ENCODE peak calls at places on chromosomes 2 and 18, in nine cellular contexts. One of them, this sample, is unnamed.

GRCh38 chr2:88656690-88657089 is 29.4 kb upstream of the EIF2AK3 start:
- DNase-seq in tibial nerve: no peak
- DNase-seq in GM23248: peak; percentile 82
- DNase-seq in heart left ventricle: no peak
- DNase-seq in fibroblast of mammary gland: peak; percentile 68
- DNase-seq in PC-3: peak; percentile 44
- DNase-seq in GM12878: no peak
- DNase-seq in upper lobe of right lung: no peak
- DNase-seq in left lung: no peak
- DNase-seq in this sample: no peak

GRCh38 chr2:209977386-209978239 is 24.8 kb upstream of the RPE start:
- DNase-seq in heart left ventricle: no peak
- DNase-seq in tibial nerve: no peak
- DNase-seq in fibroblast of mammary gland: peak; percentile 41
- DNase-seq in PC-3: peak; percentile 68
- DNase-seq in upper lobe of right lung: no peak
- DNase-seq in GM23248: peak; percentile 58
- DNase-seq in GM12878: peak; percentile 21
- DNase-seq in left lung: no peak
- DNase-seq in this sample: peak; percentile 1

GRCh38 chr2:119753041-119753929 is 6.4 kb upstream of the PTPN4 start:
- DNase-seq in PC-3: peak; percentile 68
- DNase-seq in heart left ventricle: no peak
- DNase-seq in upper lobe of right lung: no peak
- DNase-seq in left lung: no peak
- DNase-seq in GM23248: peak; percentile 54
- DNase-seq in tibial nerve: no peak
- DNase-seq in fibroblast of mammary gland: peak; percentile 73
- DNase-seq in GM12878: no peak
- DNase-seq in this sample: no peak

GRCh38 chr2:36449943-36450392 is 94.4 kb downstream of the CRIM1 start:
- DNase-seq in heart left ventricle: no peak
- DNase-seq in tibial nerve: no peak
- DNase-seq in left lung: no peak
- DNase-seq in fibroblast of mammary gland: no peak
- DNase-seq in GM12878: no peak
- DNase-seq in GM23248: no peak
- DNase-seq in upper lobe of right lung: no peak
- DNase-seq in PC-3: no peak
- DNase-seq in this sample: no peak

GRCh38 chr2:19505199-19506136 is 147.0 kb upstream of the OSR1 start:
- DNase-seq in fibroblast of mammary gland: no peak
- DNase-seq in PC-3: peak; percentile 14
- DNase-seq in left lung: no peak
- DNase-seq in upper lobe of right lung: no peak
- DNase-seq in tibial nerve: no peak
- DNase-seq in GM23248: no peak
- DNase-seq in heart left ventricle: no peak
- DNase-seq in GM12878: no peak
- DNase-seq in this sample: no peak

GRCh38 chr2:168246483-168247340 is 683 bp downstream of the STK39 start:
- DNase-seq in upper lobe of right lung: peak; percentile 91
- DNase-seq in fibroblast of mammary gland: peak; percentile 58
- DNase-seq in left lung: peak; percentile 79
- DNase-seq in PC-3: peak; percentile 54
- DNase-seq in GM23248: peak; percentile 88
- DNase-seq in heart left ventricle: peak; percentile 75
- DNase-seq in tibial nerve: peak; percentile 32
- DNase-seq in GM12878: no peak
- DNase-seq in this sample: no peak

GRCh38 chr2:171706152-171706803 is 19.0 kb downstream of the DYNC1I2 start:
- DNase-seq in left lung: no peak
- DNase-seq in tibial nerve: no peak
- DNase-seq in fibroblast of mammary gland: peak; percentile 41
- DNase-seq in GM12878: no peak
- DNase-seq in GM23248: peak; percentile 56
- DNase-seq in upper lobe of right lung: no peak
- DNase-seq in heart left ventricle: no peak
- DNase-seq in PC-3: peak; percentile 56
- DNase-seq in this sample: no peak

GRCh38 chr2:70936165-70936978 is 672 bp downstream of the ATP6V1B1 start:
- DNase-seq in heart left ventricle: no peak
- DNase-seq in PC-3: no peak
- DNase-seq in fibroblast of mammary gland: no peak
- DNase-seq in left lung: no peak
- DNase-seq in upper lobe of right lung: no peak
- DNase-seq in GM23248: no peak
- DNase-seq in tibial nerve: no peak
- DNase-seq in GM12878: no peak
- DNase-seq in this sample: no peak

GRCh38 chr2:217249490-217250451 is 389.9 kb upstream of the TNP1 start:
- DNase-seq in fibroblast of mammary gland: no peak
- DNase-seq in upper lobe of right lung: no peak
- DNase-seq in PC-3: no peak
- DNase-seq in tibial nerve: peak; percentile 59
- DNase-seq in left lung: no peak
- DNase-seq in heart left ventricle: no peak
- DNase-seq in GM23248: no peak
- DNase-seq in GM12878: no peak
- DNase-seq in this sample: no peak

GRCh38 chr18:35998967-35999366 is 26.5 kb downstream of the RMP24 start:
- DNase-seq in upper lobe of right lung: no peak
- DNase-seq in PC-3: no peak
- DNase-seq in GM23248: peak; percentile 39
- DNase-seq in heart left ventricle: no peak
- DNase-seq in left lung: no peak
- DNase-seq in tibial nerve: no peak
- DNase-seq in fibroblast of mammary gland: peak; percentile 25
- DNase-seq in GM12878: no peak
- DNase-seq in this sample: no peak

GRCh38 chr2:708667-709066 is 31.5 kb upstream of the TMEM18 start:
- DNase-seq in GM12878: no peak
- DNase-seq in GM23248: no peak
- DNase-seq in heart left ventricle: no peak
- DNase-seq in upper lobe of right lung: no peak
- DNase-seq in fibroblast of mammary gland: no peak
- DNase-seq in left lung: no peak
- DNase-seq in PC-3: no peak
- DNase-seq in tibial nerve: no peak
- DNase-seq in this sample: no peak

GRCh38 chr2:705971-706511 is 28.8 kb upstream of the TMEM18 start:
- DNase-seq in GM12878: peak; percentile 60
- DNase-seq in upper lobe of right lung: no peak
- DNase-seq in left lung: no peak
- DNase-seq in GM23248: no peak
- DNase-seq in heart left ventricle: no peak
- DNase-seq in PC-3: no peak
- DNase-seq in fibroblast of mammary gland: no peak
- DNase-seq in tibial nerve: no peak
- DNase-seq in this sample: peak; percentile 33

GRCh38 chr2:710867-711266 is 33.7 kb upstream of the TMEM18 start:
- DNase-seq in left lung: no peak
- DNase-seq in GM23248: no peak
- DNase-seq in heart left ventricle: no peak
- DNase-seq in GM12878: no peak
- DNase-seq in tibial nerve: no peak
- DNase-seq in fibroblast of mammary gland: no peak
- DNase-seq in upper lobe of right lung: no peak
- DNase-seq in PC-3: no peak
- DNase-seq in this sample: no peak

GRCh38 chr2:714005-714741 is 37.0 kb upstream of the TMEM18 start:
- DNase-seq in GM23248: peak; percentile 66
- DNase-seq in heart left ventricle: no peak
- DNase-seq in upper lobe of right lung: no peak
- DNase-seq in fibroblast of mammary gland: peak; percentile 51
- DNase-seq in left lung: no peak
- DNase-seq in PC-3: peak; percentile 68
- DNase-seq in GM12878: peak; percentile 86
- DNase-seq in tibial nerve: peak; percentile 59
- DNase-seq in this sample: peak; percentile 55

DNA sequence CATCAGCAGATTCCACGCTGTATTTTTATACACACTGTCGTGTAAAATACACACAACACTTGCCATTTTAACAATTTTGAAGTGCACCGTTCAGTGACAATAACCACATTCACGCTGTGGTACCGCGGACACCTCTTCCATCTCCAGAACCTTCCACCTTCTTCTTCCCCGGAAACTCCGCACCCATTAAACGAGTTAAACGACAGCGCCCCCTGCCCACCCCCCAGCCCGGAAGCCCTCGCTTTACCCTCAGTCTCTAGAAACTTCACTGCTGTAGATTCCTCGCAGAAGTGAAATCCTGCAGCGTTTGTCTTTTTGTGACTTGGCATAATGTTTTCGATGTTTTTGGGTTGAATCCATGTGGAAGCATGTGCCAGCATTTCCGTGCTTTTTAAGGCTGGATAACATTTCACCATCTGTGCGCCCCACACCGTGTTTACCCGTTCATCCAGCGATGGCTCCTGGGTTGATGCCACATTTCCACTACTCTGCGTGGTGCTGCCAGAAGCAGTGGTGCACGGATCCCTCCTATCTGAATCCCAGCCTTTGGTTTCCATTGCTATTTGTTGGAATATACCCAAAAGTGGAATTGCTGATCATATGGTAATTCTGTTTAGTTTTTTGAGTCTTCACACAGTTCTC is 32.1 kb upstream of the TMEM18 start:
- DNase-seq in tibial nerve: no peak
- DNase-seq in PC-3: no peak
- DNase-seq in GM23248: no peak
- DNase-seq in upper lobe of right lung: no peak
- DNase-seq in fibroblast of mammary gland: no peak
- DNase-seq in heart left ventricle: no peak
- DNase-seq in GM12878: no peak
- DNase-seq in left lung: no peak
- DNase-seq in this sample: no peak
- H3K4me3 ChIP-seq in tibial nerve: no peak overlapping the region
- H3K4me3 ChIP-seq in PC-3: no peak overlapping the region
- H3K4me3 ChIP-seq in GM23248: no peak overlapping the region
- H3K4me3 ChIP-seq in upper lobe of right lung: no peak overlapping the region
- H3K4me3 ChIP-seq in fibroblast of mammary gland: no peak overlapping the region
- H3K4me3 ChIP-seq in heart left ventricle: no peak overlapping the region
- H3K4me3 ChIP-seq in GM12878: no peak overlapping the region
- H3K4me3 ChIP-seq in left lung: no peak overlapping the region
- H3K4me3 ChIP-seq in this sample: no peak overlapping the region

GRCh38 chr2:25041928-25042320 is at the start of gene EFR3B:
- DNase-seq in tibial nerve: peak; percentile 92
- DNase-seq in heart left ventricle: peak; percentile 96
- DNase-seq in GM23248: peak; percentile 100
- DNase-seq in PC-3: peak; percentile 93
- DNase-seq in GM12878: peak; percentile 49
- DNase-seq in fibroblast of mammary gland: peak; percentile 80
- DNase-seq in upper lobe of right lung: peak; percentile 98
- DNase-seq in left lung: peak; percentile 96
- DNase-seq in this sample: peak; percentile 65

GRCh38 chr2:25043241-25043867 is 1.5 kb downstream of the EFR3B start:
- DNase-seq in heart left ventricle: no peak
- DNase-seq in left lung: no peak
- DNase-seq in upper lobe of right lung: no peak
- DNase-seq in tibial nerve: no peak
- DNase-seq in fibroblast of mammary gland: peak; percentile 82
- DNase-seq in PC-3: peak; percentile 69
- DNase-seq in GM12878: no peak
- DNase-seq in GM23248: peak; percentile 95
- DNase-seq in this sample: no peak

GRCh38 chr2:25044990-25045389 is 3.1 kb downstream of the EFR3B start:
- DNase-seq in heart left ventricle: no peak
- DNase-seq in GM23248: no peak
- DNase-seq in GM12878: peak; percentile 26
- DNase-seq in tibial nerve: no peak
- DNase-seq in left lung: no peak
- DNase-seq in upper lobe of right lung: no peak
- DNase-seq in fibroblast of mammary gland: no peak
- DNase-seq in PC-3: peak; percentile 55
- DNase-seq in this sample: no peak

GRCh38 chr2:25042321-25043240 is 705 bp downstream of the EFR3B start:
- DNase-seq in left lung: peak; percentile 35
- DNase-seq in PC-3: peak; percentile 17
- DNase-seq in tibial nerve: no peak
- DNase-seq in GM23248: peak; percentile 80
- DNase-seq in upper lobe of right lung: peak; percentile 68
- DNase-seq in GM12878: no peak
- DNase-seq in heart left ventricle: peak; percentile 37
- DNase-seq in fibroblast of mammary gland: peak; percentile 13
- DNase-seq in this sample: no peak

GRCh38 chr2:25044011-25044410 is 2.1 kb downstream of the EFR3B start:
- DNase-seq in heart left ventricle: no peak
- DNase-seq in GM23248: peak; percentile 42
- DNase-seq in GM12878: no peak
- DNase-seq in fibroblast of mammary gland: no peak
- DNase-seq in tibial nerve: no peak
- DNase-seq in left lung: no peak
- DNase-seq in upper lobe of right lung: no peak
- DNase-seq in PC-3: peak; percentile 57
- DNase-seq in this sample: no peak
- H3K4me3 ChIP-seq in heart left ventricle: no peak overlapping the region
- H3K4me3 ChIP-seq in GM23248: no peak overlapping the region
- H3K4me3 ChIP-seq in GM12878: no peak overlapping the region
- H3K4me3 ChIP-seq in fibroblast of mammary gland: no peak overlapping the region
- H3K4me3 ChIP-seq in tibial nerve: no peak overlapping the region
- H3K4me3 ChIP-seq in left lung: no peak overlapping the region
- H3K4me3 ChIP-seq in upper lobe of right lung: no peak overlapping the region
- H3K4me3 ChIP-seq in PC-3: peak overlapping the region; percentile 91
- H3K4me3 ChIP-seq in this sample: no peak overlapping the region

DNA sequence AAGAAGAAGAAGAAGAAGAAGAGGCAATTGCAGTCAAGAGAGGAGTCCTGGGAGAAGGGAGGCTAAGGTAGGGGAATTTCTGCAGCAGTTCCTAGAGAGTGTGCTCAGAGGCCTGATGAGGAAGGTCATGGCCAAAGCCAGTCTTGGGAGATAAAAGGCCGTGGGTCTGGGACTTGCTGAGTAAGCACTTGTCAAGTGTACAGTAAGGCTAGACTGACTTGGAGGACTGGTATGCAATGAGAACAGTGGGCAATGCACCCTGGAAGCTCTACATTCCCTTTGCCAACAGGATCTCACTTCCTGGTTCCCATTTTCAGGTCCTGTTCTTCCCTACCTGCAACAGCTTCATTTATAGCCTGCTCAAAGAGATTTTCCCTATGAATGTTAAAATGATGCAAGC is 28.6 kb upstream of the CYP26B1 start:
- DNase-seq in tibial nerve: no peak
- DNase-seq in heart left ventricle: no peak
- DNase-seq in GM23248: no peak
- DNase-seq in left lung: no peak
- DNase-seq in PC-3: no peak
- DNase-seq in upper lobe of right lung: no peak
- DNase-seq in fibroblast of mammary gland: no peak
- DNase-seq in GM12878: no peak
- DNase-seq in this sample: no peak
- H3K4me3 ChIP-seq in tibial nerve: no peak overlapping the region
- H3K4me3 ChIP-seq in heart left ventricle: no peak overlapping the region
- H3K4me3 ChIP-seq in GM23248: no peak overlapping the region
- H3K4me3 ChIP-seq in left lung: no peak overlapping the region
- H3K4me3 ChIP-seq in PC-3: no peak overlapping the region
- H3K4me3 ChIP-seq in upper lobe of right lung: no peak overlapping the region
- H3K4me3 ChIP-seq in fibroblast of mammary gland: no peak overlapping the region
- H3K4me3 ChIP-seq in GM12878: no peak overlapping the region
- H3K4me3 ChIP-seq in this sample: no peak overlapping the region

DNA sequence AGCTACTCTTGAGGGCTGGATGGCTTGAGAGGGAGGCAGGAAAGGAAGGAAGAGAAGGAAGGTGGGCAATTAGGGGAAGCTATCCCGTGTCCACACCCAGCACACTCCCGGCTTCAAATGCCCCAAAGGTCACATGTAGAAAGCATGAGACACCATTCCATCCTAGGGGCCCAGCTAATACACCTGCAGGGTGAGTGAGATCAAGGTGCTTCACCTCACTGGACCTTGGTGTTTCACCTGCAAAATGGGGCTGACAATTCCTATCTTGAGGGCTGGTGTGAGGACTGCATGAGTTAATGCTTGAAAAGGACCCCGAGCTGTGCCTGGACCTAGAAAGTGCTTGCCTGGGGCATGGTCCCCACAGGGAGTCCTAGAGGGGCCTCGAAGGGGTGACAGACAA is 50.8 kb upstream of the SMAD7 start:
- DNase-seq in PC-3: no peak
- DNase-seq in GM12878: no peak
- DNase-seq in tibial nerve: no peak
- DNase-seq in upper lobe of right lung: no peak
- DNase-seq in fibroblast of mammary gland: no peak
- DNase-seq in left lung: no peak
- DNase-seq in GM23248: no peak
- DNase-seq in heart left ventricle: no peak
- DNase-seq in this sample: no peak
- H3K4me3 ChIP-seq in PC-3: no peak overlapping the region
- H3K4me3 ChIP-seq in GM12878: no peak overlapping the region
- H3K4me3 ChIP-seq in tibial nerve: no peak overlapping the region
- H3K4me3 ChIP-seq in upper lobe of right lung: no peak overlapping the region
- H3K4me3 ChIP-seq in fibroblast of mammary gland: no peak overlapping the region
- H3K4me3 ChIP-seq in left lung: no peak overlapping the region
- H3K4me3 ChIP-seq in GM23248: no peak overlapping the region
- H3K4me3 ChIP-seq in heart left ventricle: no peak overlapping the region
- H3K4me3 ChIP-seq in this sample: no peak overlapping the region